ENCODE peak calls at places on chromosomes 7 and 10, in four cellular contexts. N is fibroblast of the conjunctiva, R is T-cell, A is A549. V is an unnamed sample.

GRCh38 chr7:37065779-37066271 is 341.5 kb upstream of the AOAH start:
- DNase-seq in N (no peak), R (no peak), A (no peak), V (peak; percentile 13)

GRCh38 chr10:46060706-46061105 is 14.6 kb upstream of the MSMB start:
- DNase-seq in N (no peak), R (no peak), A (no peak), V (no peak)

GRCh38 chr10:129760416-129760815 is 203.7 kb downstream of the EBF3 start:
- DNase-seq in N (no peak), R (no peak), A (no peak), V (no peak)

GRCh38 chr10:97683556-97684357 is 3.3 kb downstream of the AVPI1 start:
- DNase-seq in N (no peak), R (no peak), A (peak; percentile 47), V (no peak)

GRCh38 chr7:78562191-78562590 is 763.6 kb downstream of the PHTF2 start:
- DNase-seq in N (no peak), R (no peak), A (no peak), V (no peak)

GRCh38 chr10:60572511-60573194 is 183.0 kb upstream of the ANK3 start:
- DNase-seq in N (peak; percentile 28), R (no peak), A (no peak), V (peak; percentile 21)

GRCh38 chr10:72421895-72422540 is 67.3 kb upstream of the DNAJB12 start:
- DNase-seq in N (no peak), R (no peak), A (no peak), V (no peak)

GRCh38 chr7:143512488-143513340 is 35.0 kb downstream of the TAS2R41 start:
- DNase-seq in N (no peak), R (no peak), A (no peak), V (no peak)

GRCh38 chr10:48946891-48947500 is 7.4 kb upstream of the LRRC18 start:
- DNase-seq in N (no peak), R (no peak), A (no peak), V (no peak)

GRCh38 chr7:5428470-5429252 is 5.0 kb upstream of the TNRC18 start:
- DNase-seq in N (peak; percentile 87), R (no peak), A (no peak), V (peak; percentile 69)

GRCh38 chr7:70542750-70543376 is 589.1 kb upstream of the GALNT17 start:
- DNase-seq in N (no peak), R (no peak), A (no peak), V (no peak)

GRCh38 chr7:97004931-97005763 is at the start of gene DLX6:
- DNase-seq in N (no peak), R (no peak), A (peak; percentile 89), V (no peak)

GRCh38 chr10:130018253-130018652 is 54.2 kb upstream of the EBF3 start:
- DNase-seq in N (no peak), R (no peak), A (no peak), V (peak; percentile 17)

GRCh38 chr7:99036531-99037175 is 107.3 kb downstream of the SMURF1 start:
- DNase-seq in N (no peak), R (no peak), A (peak; percentile 55), V (no peak)

GRCh38 chr7:72183835-72184234 is 228.3 kb downstream of the CALN1 start:
- DNase-seq in N (no peak), R (no peak), A (no peak), V (no peak)

GRCh38 chr7:50679218-50680007 is 103.3 kb downstream of the GRB10 start:
- DNase-seq in N (peak; percentile 39), R (no peak), A (peak; percentile 41), V (no peak)

GRCh38 chr7:46133076-46133475 is 212.0 kb upstream of the IGFBP3 start:
- DNase-seq in N (no peak), R (no peak), A (no peak), V (peak; percentile 67)

GRCh38 chr10:31136951-31137885 is 105.6 kb upstream of the ZNF438 start:
- DNase-seq in N (no peak), R (no peak), A (no peak), V (no peak)

GRCh38 chr7:102284399-102284798 is 2.3 kb upstream of the SH2B2 start:
- DNase-seq in N (no peak), R (no peak), A (no peak), V (no peak)

GRCh38 chr7:36475371-36475770 is 85.7 kb downstream of the ANLN start:
- DNase-seq in N (no peak), R (no peak), A (no peak), V (no peak)

GRCh38 chr10:78479467-78479866 is 445.8 kb downstream of the RPS24 start:
- DNase-seq in N (no peak), R (no peak), A (no peak), V (no peak)

GRCh38 chr10:110373857-110374654 is 69.3 kb upstream of the SMNDC1 start:
- DNase-seq in N (no peak), R (no peak), A (no peak), V (no peak)

GRCh38 chr7:44637788-44638594 is 31.6 kb downstream of the OGDH start:
- DNase-seq in N (peak; percentile 65), R (peak; percentile 82), A (peak; percentile 58), V (peak; percentile 81)